ENCODE peak calls at places on chromosomes 7 and 10, in four cellular contexts. R is GM12878, G is K562, T is H1. S is an unnamed sample.

GRCh38 chr10:6327906-6328707 is 125.4 kb downstream of the PFKFB3 start:
- DNase-seq in G (no peak), T (no peak), R (no peak), S (no peak)

GRCh38 chr10:27485986-27486385 is 18.1 kb upstream of the RAB18 start:
- DNase-seq in R (no peak), T (no peak), G (no peak), S (no peak)

GRCh38 chr7:157841757-157842390 is 505.1 kb downstream of the DNAJB6 start:
- DNase-seq in T (no peak), G (no peak), R (no peak), S (no peak)

GRCh38 chr7:83930262-83930661 is 264.3 kb downstream of the SEMA3A start:
- DNase-seq in G (no peak), R (no peak), T (no peak), S (no peak)

GRCh38 chr7:67631496-67631895 is 634.9 kb downstream of the TYW1 start:
- DNase-seq in T (no peak), G (no peak), R (no peak), S (no peak)

GRCh38 chr7:44515595-44516268 is 25.3 kb upstream of the NUDCD3 start:
- DNase-seq in G (no peak), T (no peak), R (no peak), S (no peak)

GRCh38 chr10:79491171-79491835 is 21.0 kb upstream of the EIF5AL1 start:
- DNase-seq in T (no peak), G (peak; percentile 67), R (no peak), S (no peak)

GRCh38 chr7:19442016-19442785 is 266.6 kb downstream of the POLR1F start:
- DNase-seq in T (peak; percentile 23), G (no peak), R (no peak), S (peak; percentile 50)

GRCh38 chr7:124701955-124702354 is 63.6 kb downstream of the GPR37 start:
- DNase-seq in G (no peak), R (no peak), T (no peak), S (no peak)

GRCh38 chr10:48742891-48743845 is 58.5 kb downstream of the WDFY4 start:
- DNase-seq in R (no peak), T (no peak), G (no peak), S (no peak)

GRCh38 chr10:112981553-112981952 is 31.5 kb downstream of the TCF7L2 start:
- DNase-seq in T (no peak), G (no peak), R (peak; percentile 89), S (no peak)

GRCh38 chr7:86914468-86915054 is 144.9 kb downstream of the ELAPOR2 start:
- DNase-seq in R (no peak), G (peak; percentile 37), T (no peak), S (no peak)

GRCh38 chr7:137539111-137539715 is 195.7 kb upstream of the PTN start:
- DNase-seq in R (no peak), G (no peak), T (no peak), S (no peak)

GRCh38 chr7:134245253-134245652 is 71.5 kb downstream of the SLC35B4 start:
- DNase-seq in T (no peak), G (no peak), R (no peak), S (no peak)

GRCh38 chr10:110023785-110024184 is 16.0 kb downstream of the ADD3 start:
- DNase-seq in G (no peak), R (no peak), T (no peak), S (no peak)

GRCh38 chr7:77685219-77685618 is 11.0 kb upstream of the RSBN1L start:
- DNase-seq in R (no peak), T (no peak), G (no peak), S (no peak)

GRCh38 chr10:95833038-95833673 is 74.6 kb upstream of the CC2D2B start:
- DNase-seq in T (no peak), R (no peak), G (no peak), S (no peak)

GRCh38 chr7:29115130-29115529 is 31.2 kb downstream of the CPVL start:
- DNase-seq in R (no peak), T (no peak), G (no peak), S (no peak)

GRCh38 chr10:12617205-12618175 is 268.1 kb downstream of the CAMK1D start:
- DNase-seq in T (no peak), R (peak; percentile 45), G (no peak), S (no peak)

DNA sequence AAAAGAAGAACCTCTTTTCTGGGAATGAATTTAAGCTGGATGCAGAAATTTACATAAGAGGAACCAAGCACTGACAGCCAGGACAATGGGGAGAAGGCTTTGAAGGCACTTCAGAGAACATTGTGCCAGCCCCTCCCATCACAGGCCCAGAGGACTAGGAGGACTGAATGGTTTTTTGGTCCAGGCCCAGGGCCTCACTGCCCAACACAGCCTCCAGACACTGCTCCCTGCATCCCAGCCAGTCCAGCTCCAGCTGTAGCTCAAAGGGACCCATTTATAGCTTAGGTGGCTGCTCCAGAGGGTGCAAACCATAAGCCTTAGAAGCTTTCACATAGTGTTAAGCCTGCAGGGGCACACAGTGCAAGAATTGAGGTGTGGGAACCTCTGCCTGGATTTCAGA is 142.1 kb downstream of the DPY19L1 start:
- DNase-seq in G (no peak), R (no peak), T (no peak), S (no peak)
- H3K4me1 ChIP-seq in G (no peaks in the 10 kb centered on the region), R (no peaks in the 10 kb centered on the region), T (no peaks in the 10 kb centered on the region), S (peaks cover 17% of the 10 kb centered on the region)

DNA sequence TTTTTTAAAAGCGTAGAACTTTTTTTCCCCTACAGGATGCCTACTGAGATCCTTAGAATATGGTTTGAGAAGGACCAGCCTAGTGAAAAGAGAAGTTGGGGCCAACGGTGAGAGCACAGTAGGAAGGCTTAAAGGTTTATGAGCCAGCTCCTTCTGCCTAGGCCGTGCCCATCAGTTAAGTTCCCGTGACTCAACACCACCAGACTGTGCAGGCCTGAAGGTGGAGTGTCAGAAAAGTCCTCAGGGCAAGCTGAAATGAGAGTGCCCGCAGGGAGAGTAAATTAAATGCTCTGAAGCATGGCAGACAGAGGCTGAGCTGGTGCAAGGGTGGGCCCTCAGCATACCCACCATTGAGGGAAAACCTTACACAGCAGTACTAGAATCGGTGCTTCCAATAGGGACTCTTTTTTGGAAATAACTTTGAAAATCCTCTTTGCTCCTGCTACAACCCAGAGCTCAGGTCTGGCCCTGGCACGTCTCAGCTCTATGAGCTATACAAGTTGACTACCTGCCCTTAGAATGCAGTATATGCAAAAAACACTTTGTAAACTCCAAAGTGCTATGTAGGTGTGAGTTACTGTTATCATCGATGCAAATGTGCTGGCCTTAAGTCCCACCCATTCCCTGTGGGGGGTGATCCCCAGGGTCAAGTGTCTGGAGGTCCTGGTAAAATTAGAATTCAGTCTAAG is 15.2 kb upstream of the C10orf67 start:
- DNase-seq in T (no peak), R (no peak), G (no peak), S (no peak)
- TF ChIP-seq EGR1 in T (no peak), R (no peak), G (no peak), S (no peak)

GRCh38 chr7:142482899-142483658 is 225.2 kb upstream of the PRSS58 start:
- DNase-seq in G (peak; percentile 59), R (no peak), T (no peak), S (peak; percentile 35)

GRCh38 chr7:142476077-142476476 is 218.2 kb upstream of the PRSS58 start:
- DNase-seq in T (no peak), R (no peak), G (no peak), S (no peak)

GRCh38 chr7:142477079-142477651 is 219.3 kb upstream of the PRSS58 start:
- DNase-seq in R (no peak), T (no peak), G (no peak), S (no peak)

GRCh38 chr7:142481548-142481947 is 223.7 kb upstream of the PRSS58 start:
- DNase-seq in R (no peak), T (no peak), G (no peak), S (no peak)

GRCh38 chr7:142478479-142479220 is 220.8 kb upstream of the PRSS58 start:
- DNase-seq in T (no peak), G (peak; percentile 70), R (no peak), S (peak; percentile 48)
- TF ChIP-seq ATF3 in T (no peak), G (no peak), R (no peak), S (no peak)

GRCh38 chr10:122159159-122159970 is 111.7 kb upstream of the BTBD16 start:
- DNase-seq in T (no peak), R (no peak), G (no peak), S (no peak)

GRCh38 chr10:122154733-122155366 is 116.2 kb upstream of the BTBD16 start:
- DNase-seq in G (peak; percentile 12), R (no peak), T (no peak), S (no peak)

GRCh38 chr10:122158362-122158761 is 112.7 kb upstream of the BTBD16 start:
- DNase-seq in T (no peak), G (no peak), R (no peak), S (no peak)

GRCh38 chr10:122154034-122154732 is 116.9 kb upstream of the BTBD16 start:
- DNase-seq in R (no peak), T (no peak), G (no peak), S (no peak)

DNA sequence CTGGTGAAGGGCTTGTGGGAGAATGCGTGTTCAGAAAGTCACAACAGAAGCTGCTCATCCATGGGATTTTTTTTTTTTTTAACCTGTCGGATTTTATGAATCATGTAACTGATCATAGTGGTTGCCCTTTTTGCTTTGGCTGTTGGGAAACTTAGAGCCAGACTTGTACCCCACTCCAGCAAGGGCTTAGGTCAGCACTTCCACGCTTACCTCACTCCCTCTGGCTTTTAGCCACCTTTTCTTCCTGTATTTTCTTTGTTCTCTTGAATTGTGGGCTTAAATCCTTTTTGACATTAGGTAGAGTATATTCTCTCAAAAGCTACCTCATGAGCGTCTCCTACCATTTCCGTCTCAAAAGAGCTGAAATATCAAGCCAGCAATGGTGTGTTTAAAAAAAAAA is 113.6 kb upstream of the BTBD16 start:
- DNase-seq in T (no peak), R (no peak), G (no peak), S (no peak)
- H3K4me1 ChIP-seq in T (peaks cover 28% of the 10 kb centered on the region), R (no peaks in the 10 kb centered on the region), G (no peaks in the 10 kb centered on the region), S (no peaks in the 10 kb centered on the region)

DNA sequence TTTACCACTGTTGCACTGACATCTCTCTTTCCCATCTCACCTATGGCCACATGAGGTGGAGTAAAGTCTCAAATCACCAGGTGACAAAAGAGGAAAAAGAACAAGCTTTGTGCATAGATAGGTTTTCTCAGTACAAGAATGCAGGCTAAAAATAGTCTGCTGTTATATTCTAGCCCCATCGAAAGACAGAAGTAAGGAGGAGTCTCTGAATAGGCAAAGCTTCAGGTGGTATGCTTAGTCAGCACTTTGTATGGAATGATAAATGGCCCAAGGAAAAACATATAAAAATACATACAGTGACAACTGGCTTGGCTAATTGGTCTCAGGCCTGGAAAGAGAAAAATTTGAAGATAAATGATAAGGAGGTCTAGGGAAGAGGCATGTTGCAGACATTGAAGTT is 39.6 kb upstream of the KCND2 start:
- DNase-seq in G (no peak), T (no peak), R (no peak), S (no peak)
- TF ChIP-seq EGR1 in G (no peak), T (no peak), R (no peak), S (no peak)

DNA sequence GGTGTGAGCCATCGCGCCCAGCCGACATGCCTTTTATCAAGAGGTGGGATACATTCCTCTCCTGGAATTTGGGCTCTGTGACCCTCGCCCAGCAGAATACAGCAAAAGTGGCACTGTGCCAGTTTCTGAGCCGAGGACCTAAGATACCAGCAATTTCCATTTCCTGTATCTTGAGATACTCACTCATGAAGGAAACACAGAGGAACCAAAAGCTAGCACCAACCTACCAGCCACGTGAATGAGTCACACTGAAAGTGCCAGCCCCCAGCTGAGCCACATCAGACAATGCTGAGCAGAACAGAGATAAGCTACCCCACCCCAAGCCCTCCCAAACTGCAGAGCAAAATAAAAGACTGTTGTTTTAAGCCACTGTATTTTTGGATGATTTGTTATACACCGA is 56.3 kb downstream of the CACUL1 start:
- DNase-seq in R (peak; percentile 80), G (peak; percentile 23), T (no peak), S (peak; percentile 93)
- TF ChIP-seq ATF3 in R (no peak), G (no peak), T (no peak), S (no peak)

S was measured in HCT116.